ENCODE peak calls at places on chromosomes 6 and 20, in eight cellular contexts. W is K562, V is SK-N-SH, J is GM23338, Q is HCT116, K is HepG2, S is Panc1, Z is GM12878. G is an unnamed sample.

GRCh38 chr6:73394577-73395354 is at the start of gene DDX43:
- DNase-seq in W (no peak), V (peak), J (peak), Q (no peak), K (no peak), S (peak), Z (no peak), G (no peak)

GRCh38 chr6:130105996-130106704 is 87.8 kb downstream of the L3MBTL3 start:
- DNase-seq in W (no peak), V (no peak), J (no peak), Q (no peak), K (no peak), S (no peak), Z (no peak), G (peak)

GRCh38 chr6:1762203-1762602 is 152.5 kb downstream of the FOXC1 start:
- DNase-seq in W (no peak), V (no peak), J (no peak), Q (no peak), K (no peak), S (no peak), Z (no peak), G (no peak)

GRCh38 chr6:137415127-137415833 is 78.9 kb downstream of the OLIG3 start:
- DNase-seq in W (no peak), V (peak), J (peak), Q (peak), K (peak), S (peak), Z (no peak), G (peak)

GRCh38 chr6:7646394-7646793 is 56.4 kb downstream of the SNRNP48 start:
- DNase-seq in W (no peak), V (no peak), J (no peak), Q (no peak), K (no peak), S (no peak), Z (no peak), G (no peak)

GRCh38 chr20:19012671-19013070 is 199.1 kb downstream of the SCP2D1 start:
- DNase-seq in W (no peak), V (no peak), J (no peak), Q (no peak), K (no peak), S (no peak), Z (no peak), G (no peak)

GRCh38 chr6:134882426-134883038 is 67.4 kb downstream of the ALDH8A1 start:
- DNase-seq in W (peak), V (peak), J (peak), Q (peak), K (peak), S (peak), Z (no peak), G (peak)

GRCh38 chr6:38552136-38552535 is 87.6 kb downstream of the BTBD9 start:
- DNase-seq in W (no peak), V (no peak), J (no peak), Q (no peak), K (no peak), S (no peak), Z (peak), G (peak)

GRCh38 chr6:111798281-111798725 is 74.9 kb downstream of the FYN start:
- DNase-seq in W (no peak), V (no peak), J (no peak), Q (no peak), K (peak), S (no peak), Z (no peak), G (no peak)

GRCh38 chr6:53504438-53505030 is 40.4 kb downstream of the GCLC start:
- DNase-seq in W (no peak), V (no peak), J (no peak), Q (no peak), K (no peak), S (no peak), Z (no peak), G (no peak)

GRCh38 chr20:35820715-35821114 is 48.9 kb downstream of the PHF20 start:
- DNase-seq in W (no peak), V (no peak), J (no peak), Q (no peak), K (no peak), S (no peak), Z (no peak), G (no peak)

GRCh38 chr6:16670183-16670582 is 91.1 kb downstream of the ATXN1 start:
- DNase-seq in W (no peak), V (no peak), J (no peak), Q (no peak), K (no peak), S (no peak), Z (no peak), G (no peak)

GRCh38 chr20:40493071-40493470 is 196.0 kb downstream of the MAFB start:
- DNase-seq in W (no peak), V (no peak), J (no peak), Q (no peak), K (no peak), S (no peak), Z (no peak), G (no peak)

DNA sequence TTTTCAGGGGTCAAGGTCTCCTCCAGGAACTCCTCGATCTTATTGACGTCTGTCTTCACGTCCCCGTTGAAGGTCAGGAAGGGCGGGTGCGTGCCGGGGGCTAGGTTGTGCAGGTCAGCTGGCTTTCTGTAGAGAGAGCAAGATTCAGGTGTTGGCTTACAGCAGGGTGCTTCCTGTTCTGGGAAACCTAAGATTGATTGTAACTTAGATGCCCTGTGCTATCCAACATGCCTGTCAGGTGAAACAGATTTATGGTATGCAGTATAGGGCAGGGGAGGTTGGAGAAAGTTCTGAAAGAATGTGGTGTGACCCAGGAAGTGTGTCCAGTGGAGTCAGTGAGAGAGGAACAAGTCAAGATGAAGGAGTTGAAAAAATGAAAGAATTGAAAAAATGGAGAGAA is 66.4 kb downstream of the CLIC5 start:
- DNase-seq in W (no peak), V (no peak), J (no peak), Q (no peak), K (no peak), S (no peak), Z (no peak), G (no peak)
- TF ChIP-seq REST in W (no peak), V (no peak), J (no peak), Q (no peak), K (no peak), S (no peak), Z (no peak), G (no peak)

DNA sequence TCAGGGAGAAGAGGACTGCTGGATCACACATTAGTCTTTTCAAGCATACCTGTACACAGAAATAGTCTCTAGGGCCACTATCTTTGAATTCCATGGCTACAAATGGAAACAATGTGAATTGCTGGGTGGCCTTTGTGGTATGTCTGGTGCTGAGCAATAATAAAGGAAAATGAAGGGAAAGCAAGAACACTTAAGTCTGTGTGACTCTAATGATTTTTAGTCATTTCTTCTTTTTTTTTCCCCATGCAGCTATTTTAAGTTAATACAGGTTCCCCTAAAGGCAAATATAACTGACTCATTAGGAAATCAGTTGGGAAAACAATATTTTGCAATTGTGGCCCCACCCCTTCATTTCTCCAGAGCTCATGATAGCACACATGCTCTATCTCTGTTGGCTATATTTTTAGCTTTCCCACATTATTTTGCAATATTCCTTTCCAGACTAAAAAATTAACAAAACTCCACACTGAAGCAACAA is 367.7 kb downstream of the GRIK2 start:
- DNase-seq in W (no peak), V (no peak), J (no peak), Q (no peak), K (no peak), S (no peak), Z (no peak), G (peak)
- TF ChIP-seq POLR2AphosphoS5 in W (no peak), V (no peak), J (no peak), Q (no peak), K (no peak), S (no peak), Z (no peak), G (no peak)

DNA sequence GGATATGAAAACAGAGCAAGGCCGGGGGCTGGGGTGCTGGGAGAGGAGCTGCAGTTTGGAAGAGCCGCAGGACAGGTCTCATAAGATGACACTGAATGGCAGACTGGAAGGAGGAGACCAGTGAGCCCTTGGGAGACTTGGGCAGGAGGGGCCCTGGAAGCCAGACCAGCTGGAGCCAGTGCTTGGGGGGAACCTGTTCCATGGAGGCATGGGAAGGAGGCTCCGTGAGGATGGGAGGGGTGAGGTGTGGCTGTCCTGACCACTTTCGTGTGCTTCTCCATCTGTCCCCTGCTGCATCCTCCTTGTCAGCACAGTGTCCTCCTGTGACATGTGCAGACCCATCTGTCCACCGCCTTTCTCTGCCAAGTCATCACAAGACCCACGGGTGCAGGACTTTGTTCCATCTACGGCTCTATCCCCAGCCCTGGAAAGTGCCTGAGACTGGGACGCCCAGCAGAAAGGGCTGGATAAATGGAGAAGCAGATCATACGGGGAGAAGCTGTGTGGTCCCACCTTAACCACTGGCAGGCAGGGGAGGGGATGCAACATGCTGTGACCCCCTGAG is 84.8 kb upstream of the MPC1 start:
- DNase-seq in W (no peak), V (no peak), J (no peak), Q (no peak), K (no peak), S (no peak), Z (no peak), G (no peak)
- TF ChIP-seq REST in W (no peak), V (no peak), J (no peak), Q (no peak), K (no peak), S (no peak), Z (no peak), G (no peak)

GRCh38 chr6:35484921-35485392 is 11.9 kb downstream of the TEAD3 start:
- DNase-seq in W (peak), V (peak), J (no peak), Q (no peak), K (no peak), S (no peak), Z (no peak), G (no peak)

GRCh38 chr6:35487653-35488516 is 9.0 kb downstream of the TEAD3 start:
- DNase-seq in W (no peak), V (peak), J (peak), Q (no peak), K (no peak), S (no peak), Z (no peak), G (peak)

GRCh38 chr6:35485402-35485877 is 11.4 kb downstream of the TEAD3 start:
- DNase-seq in W (peak), V (no peak), J (peak), Q (no peak), K (no peak), S (no peak), Z (no peak), G (no peak)

GRCh38 chr6:35483892-35484645 is 12.8 kb downstream of the TEAD3 start:
- DNase-seq in W (no peak), V (no peak), J (no peak), Q (no peak), K (no peak), S (no peak), Z (no peak), G (no peak)

DNA sequence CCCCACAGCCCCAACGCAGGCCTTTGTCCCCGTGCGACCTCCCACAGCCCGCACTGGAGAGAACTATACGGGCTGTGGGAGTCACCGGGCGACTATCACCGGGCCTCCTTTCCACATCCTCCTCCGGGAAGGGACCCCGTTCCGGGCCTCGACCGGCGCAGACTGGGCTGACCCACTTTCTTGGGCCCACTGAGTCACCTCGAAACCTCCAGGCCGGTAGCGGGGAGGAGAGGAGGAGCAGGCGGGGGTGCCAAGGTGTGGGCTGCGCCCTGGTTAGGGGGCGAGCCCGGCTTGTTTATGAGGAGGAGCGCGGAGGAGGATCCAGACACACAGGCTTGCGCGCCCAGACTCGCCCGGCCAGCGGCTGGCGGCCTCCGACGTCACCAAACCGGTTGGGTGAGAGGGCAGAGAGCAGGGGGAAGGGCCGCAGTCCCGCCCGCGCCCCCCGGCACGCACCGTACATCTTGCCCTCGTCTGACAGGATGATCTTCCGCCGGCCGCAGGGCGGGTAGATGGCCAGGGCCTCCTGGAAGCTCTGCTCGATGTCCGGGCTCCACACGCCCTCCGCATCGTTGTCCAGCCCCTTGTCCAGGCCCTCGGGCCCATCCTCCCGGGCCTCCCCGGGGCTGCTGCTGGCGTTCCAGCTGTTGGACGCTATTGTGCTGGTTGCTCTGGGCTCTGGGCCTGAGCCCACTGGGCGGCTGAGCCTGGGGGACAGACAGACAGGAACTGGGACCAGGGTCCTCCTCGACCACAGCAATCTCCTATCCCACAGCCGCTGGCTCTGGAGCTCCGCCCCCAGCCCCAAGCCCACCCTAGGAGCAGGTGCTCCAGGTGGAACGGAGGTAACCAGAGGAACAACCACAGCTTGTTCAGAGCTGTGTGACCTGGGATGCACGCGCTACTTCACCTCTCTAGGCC is 10.6 kb downstream of the TEAD3 start:
- DNase-seq in W (no peak), V (peak), J (peak), Q (no peak), K (no peak), S (no peak), Z (no peak), G (no peak)
- TF ChIP-seq POLR2AphosphoS5 in W (no peak), V (no peak), J (peak), Q (peak), K (no peak), S (no peak), Z (no peak), G (no peak)